ENCODE peak calls at places on chromosomes 4 and X, in nine cellular contexts. X, C, H, R, B, K, G, M and V are unnamed samples.
A peak's percentile ranks its signal among the peaks of the same experiment; 100 is the strongest.

GRCh38 chrX:115531818-115532403 is 29.1 kb upstream of the PLS3 start:
- DNase-seq in X (no peak), C (no peak), H (no peak), R (peak; percentile 60), B (peak; percentile 15), K (no peak), G (no peak), M (peak; percentile 12), V (no peak)

GRCh38 chr4:73704314-73705055 is 35.9 kb upstream of the CXCL8 start:
- DNase-seq in X (no peak), C (no peak), H (no peak), R (peak; percentile 100), B (peak; percentile 91), K (no peak), G (no peak), M (peak; percentile 88), V (peak; percentile 88)

GRCh38 chrX:132045456-132045855 is 22.4 kb downstream of the STK26 start:
- DNase-seq in X (no peak), C (no peak), H (no peak), R (no peak), B (no peak), K (no peak), G (no peak), M (no peak), V (no peak)

GRCh38 chr4:177441803-177442622 is at the start of gene AGA:
- DNase-seq in X (peak; percentile 98), C (peak; percentile 96), H (peak; percentile 94), R (peak; percentile 94), B (peak; percentile 91), K (peak; percentile 94), G (peak; percentile 97), M (peak; percentile 97), V (peak; percentile 93)

GRCh38 chr4:78360466-78360865 is 191.1 kb upstream of the ANXA3 start:
- DNase-seq in X (no peak), C (no peak), H (no peak), R (no peak), B (no peak), K (no peak), G (no peak), M (no peak), V (no peak)

GRCh38 chrX:97639526-97639925 is 755.8 kb downstream of the RPA4 start:
- DNase-seq in X (peak; percentile 2), C (no peak), H (no peak), R (no peak), B (no peak), K (no peak), G (peak; percentile 93), M (no peak), V (no peak)

GRCh38 chrX:55490974-55491373 is 1.3 kb upstream of the USP51 start:
- DNase-seq in X (no peak), C (no peak), H (no peak), R (no peak), B (no peak), K (no peak), G (no peak), M (no peak), V (no peak)

GRCh38 chr4:130705023-130705422 is 1609.1 kb downstream of the C4orf33 start:
- DNase-seq in X (no peak), C (no peak), H (no peak), R (no peak), B (no peak), K (no peak), G (no peak), M (no peak), V (no peak)

GRCh38 chr4:140163029-140163810 is 9.2 kb upstream of the MAML3 start:
- DNase-seq in X (no peak), C (no peak), H (no peak), R (peak; percentile 84), B (no peak), K (no peak), G (peak; percentile 43), M (peak; percentile 70), V (no peak)

GRCh38 chr4:2363951-2364653 is 54.3 kb downstream of the ZFYVE28 start:
- DNase-seq in X (no peak), C (no peak), H (no peak), R (no peak), B (no peak), K (no peak), G (no peak), M (no peak), V (no peak)

GRCh38 chrX:115562492-115562872 is 1.5 kb downstream of the PLS3 start:
- DNase-seq in X (no peak), C (no peak), H (no peak), R (peak; percentile 70), B (peak; percentile 64), K (no peak), G (no peak), M (peak; percentile 15), V (no peak)

GRCh38 chrX:103212749-103213457 is 2.0 kb upstream of the BEX4 start:
- DNase-seq in X (no peak), C (no peak), H (no peak), R (no peak), B (no peak), K (no peak), G (no peak), M (no peak), V (no peak)

GRCh38 chrX:155048997-155049619 is 21.8 kb downstream of the CMC4 start:
- DNase-seq in X (peak; percentile 57), C (peak; percentile 40), H (peak; percentile 28), R (peak; percentile 70), B (peak; percentile 75), K (peak; percentile 13), G (peak; percentile 73), M (peak; percentile 43), V (peak; percentile 80)

GRCh38 chr4:116055857-116056827 is 942.7 kb upstream of the NDST4 start:
- DNase-seq in X (no peak), C (no peak), H (no peak), R (peak; percentile 10), B (no peak), K (no peak), G (peak; percentile 6), M (no peak), V (no peak)

GRCh38 chr4:100421356-100421978 is 96.4 kb downstream of the EMCN start:
- DNase-seq in X (no peak), C (no peak), H (no peak), R (peak; percentile 77), B (peak; percentile 26), K (no peak), G (peak; percentile 36), M (peak; percentile 37), V (no peak)

GRCh38 chrX:68997911-68998310 is 167.3 kb downstream of the PJA1 start:
- DNase-seq in X (no peak), C (no peak), H (no peak), R (peak; percentile 87), B (no peak), K (no peak), G (no peak), M (peak; percentile 75), V (no peak)

GRCh38 chr4:106238819-106239420 is 77.1 kb downstream of the TBCK start:
- DNase-seq in X (no peak), C (no peak), H (no peak), R (peak; percentile 64), B (peak; percentile 50), K (no peak), G (peak; percentile 47), M (peak; percentile 59), V (peak; percentile 47)

GRCh38 chrX:149881081-149881711 is at the start of gene MAGEA8:
- DNase-seq in X (peak; percentile 22), C (no peak), H (no peak), R (no peak), B (no peak), K (no peak), G (peak; percentile 8), M (no peak), V (peak; percentile 66)

GRCh38 chr4:168486961-168487820 is 6.9 kb upstream of the DDX60L start:
- DNase-seq in X (peak; percentile 13), C (no peak), H (no peak), R (peak; percentile 32), B (peak; percentile 97), K (no peak), G (no peak), M (peak; percentile 69), V (peak; percentile 13)

GRCh38 chr4:86876894-86877685 is 15.1 kb downstream of the C4orf36 start:
- DNase-seq in X (no peak), C (no peak), H (no peak), R (no peak), B (no peak), K (no peak), G (no peak), M (peak; percentile 32), V (no peak)

GRCh38 chrX:6226053-6226645 is 2.5 kb downstream of the NLGN4X start:
- DNase-seq in X (no peak), C (no peak), H (no peak), R (no peak), B (no peak), K (no peak), G (peak; percentile 63), M (peak; percentile 7), V (no peak)

GRCh38 chr4:145131848-145132247 is 33.7 kb downstream of the ABCE1 start:
- DNase-seq in X (no peak), C (no peak), H (no peak), R (no peak), B (no peak), K (no peak), G (no peak), M (no peak), V (no peak)

GRCh38 chr4:122960298-122960985 is 38.0 kb upstream of the NUDT6 start:
- DNase-seq in X (no peak), C (no peak), H (no peak), R (peak; percentile 28), B (no peak), K (no peak), G (no peak), M (no peak), V (no peak)

GRCh38 chr4:11488657-11489448 is 60.2 kb upstream of the HS3ST1 start:
- DNase-seq in X (no peak), C (no peak), H (no peak), R (no peak), B (no peak), K (no peak), G (no peak), M (no peak), V (no peak)

GRCh38 chr4:177229331-177229730 is 80.3 kb upstream of the NEIL3 start:
- DNase-seq in X (no peak), C (no peak), H (no peak), R (peak; percentile 20), B (no peak), K (no peak), G (no peak), M (peak; percentile 14), V (no peak)

GRCh38 chrX:40420899-40421729 is 159.7 kb upstream of the ATP6AP2 start:
- DNase-seq in X (no peak), C (no peak), H (no peak), R (peak; percentile 7), B (peak; percentile 3), K (no peak), G (peak; percentile 43), M (no peak), V (no peak)

GRCh38 chr4:6031831-6032230 is 13.6 kb upstream of the C4orf50 start:
- DNase-seq in X (no peak), C (no peak), H (no peak), R (no peak), B (no peak), K (no peak), G (no peak), M (no peak), V (no peak)

GRCh38 chrX:71650333-71650969 is 16.9 kb upstream of the LOC101059915 start:
- DNase-seq in X (peak; percentile 32), C (no peak), H (peak; percentile 5), R (no peak), B (peak; percentile 17), K (no peak), G (no peak), M (no peak), V (peak; percentile 31)

GRCh38 chrX:24956828-24957227 is 58.9 kb downstream of the ARX start:
- DNase-seq in X (no peak), C (no peak), H (no peak), R (peak; percentile 1), B (peak; percentile 12), K (no peak), G (no peak), M (peak; percentile 14), V (no peak)

GRCh38 chr4:182380701-182381295 is 137.6 kb downstream of the TENM3 start:
- DNase-seq in X (no peak), C (no peak), H (no peak), R (no peak), B (no peak), K (no peak), G (no peak), M (no peak), V (no peak)

GRCh38 chrX:48826135-48826875 is at the start of gene ERAS:
- DNase-seq in X (no peak), C (no peak), H (peak; percentile 2), R (no peak), B (no peak), K (no peak), G (no peak), M (no peak), V (no peak)